ENCODE peak calls at places on chromosome 1, in six cellular contexts. U is HFF-Myc, B is NCI-H2081, T is mammary epithelial cell, V is SW 1271, J is NCI-H1436 treated with DMSO at 0.1 percent for 48 hours. A is an unnamed sample.

GRCh38 chr1:162710349-162710748 is 78.1 kb downstream of the DDR2 start:
- DNase-seq in J (no peak), T (no peak), B (no peak), U (no peak), V (no peak), A (no peak)

GRCh38 chr1:1630965-1631792 is 794 bp upstream of the MMP23B start:
- DNase-seq in T (no peak), V (no peak), J (no peak), U (no peak), B (no peak), A (no peak)

GRCh38 chr1:198932351-198932991 is 293.6 kb downstream of the PTPRC start:
- DNase-seq in B (peak), U (no peak), J (no peak), T (peak), V (no peak), A (no peak)

GRCh38 chr1:64691631-64692030 is 53.2 kb upstream of the RAVER2 start:
- DNase-seq in U (no peak), J (no peak), V (no peak), T (peak), B (no peak), A (no peak)

GRCh38 chr1:176559474-176560390 is 96.8 kb downstream of the PAPPA2 start:
- DNase-seq in J (no peak), B (peak), T (peak), U (peak), V (no peak), A (peak)

GRCh38 chr1:84426376-84426775 is 28.1 kb downstream of the DNASE2B start:
- DNase-seq in V (no peak), J (no peak), U (no peak), B (no peak), T (no peak), A (no peak)

GRCh38 chr1:97651201-97651600 is 269.6 kb downstream of the DPYD start:
- DNase-seq in T (no peak), V (no peak), J (no peak), U (no peak), B (no peak), A (no peak)

GRCh38 chr1:221098462-221099406 is 219.5 kb downstream of the HLX start:
- DNase-seq in T (no peak), U (no peak), B (no peak), V (no peak), J (no peak), A (no peak)

GRCh38 chr1:181656491-181656890 is 173.2 kb downstream of the CACNA1E start:
- DNase-seq in U (no peak), J (no peak), B (no peak), T (peak), V (no peak), A (no peak)

GRCh38 chr1:243738020-243738419 is 112.0 kb downstream of the AKT3 start:
- DNase-seq in V (no peak), T (no peak), U (no peak), J (no peak), B (no peak), A (no peak)

A was measured in Panc1.